ENCODE peak calls at places on chromosomes 7 and 10, in five cellular contexts. E, Y, V, H and G are unnamed samples.

GRCh38 chr10:77936697-77937567 is 10.4 kb upstream of the DLG5 start:
- DNase-seq in E (no peak), Y (no peak), V (no peak), H (no peak), G (no peak)

GRCh38 chr7:2241580-2242540 is at the start of the genes MRM2 and NUDT1:
- DNase-seq in E (peak), Y (peak), V (peak), H (peak), G (no peak)

GRCh38 chr10:6171891-6172354 is 30.8 kb upstream of the PFKFB3 start:
- DNase-seq in E (no peak), Y (no peak), V (no peak), H (no peak), G (peak)

GRCh38 chr10:42990721-42991441 is 86.0 kb upstream of the RET start:
- DNase-seq in E (no peak), Y (peak), V (no peak), H (no peak), G (no peak)

GRCh38 chr7:122219253-122219865 is 75.3 kb upstream of the AASS start:
- DNase-seq in E (no peak), Y (no peak), V (peak), H (no peak), G (no peak)

GRCh38 chr7:2689951-2690705 is 2.1 kb downstream of the AMZ1 start:
- DNase-seq in E (no peak), Y (no peak), V (no peak), H (no peak), G (no peak)

GRCh38 chr10:48378675-48379074 is 72.2 kb downstream of the MAPK8 start:
- DNase-seq in E (no peak), Y (no peak), V (no peak), H (no peak), G (no peak)

GRCh38 chr10:106181491-106181890 is 983.0 kb downstream of the SORCS1 start:
- DNase-seq in E (no peak), Y (no peak), V (no peak), H (no peak), G (peak)

GRCh38 chr7:158949359-158949758 is 93.0 kb downstream of the DYNC2I1 start:
- DNase-seq in E (no peak), Y (no peak), V (no peak), H (no peak), G (no peak)

GRCh38 chr10:34821587-34822585 is 6.8 kb upstream of the PARD3 start:
- DNase-seq in E (no peak), Y (no peak), V (no peak), H (no peak), G (no peak)

GRCh38 chr10:3955493-3955892 is 170.5 kb upstream of the KLF6 start:
- DNase-seq in E (no peak), Y (no peak), V (no peak), H (no peak), G (no peak)

GRCh38 chr7:108196004-108196403 is 65.8 kb upstream of the LAMB4 start:
- DNase-seq in E (no peak), Y (no peak), V (no peak), H (no peak), G (no peak)

GRCh38 chr7:66930341-66930740 is 9.3 kb downstream of the TMEM248 start:
- DNase-seq in E (peak), Y (no peak), V (peak), H (no peak), G (no peak)

GRCh38 chr7:35630024-35630423 is 64.9 kb downstream of the HERPUD2 start:
- DNase-seq in E (no peak), Y (no peak), V (no peak), H (no peak), G (no peak)

GRCh38 chr10:6139470-6139869 is 50.6 kb downstream of the RBM17 start:
- DNase-seq in E (no peak), Y (no peak), V (no peak), H (no peak), G (no peak)

GRCh38 chr10:14880201-14880600 is 1.5 kb downstream of the SUV39H2 start:
- DNase-seq in E (no peak), Y (no peak), V (no peak), H (no peak), G (no peak)

GRCh38 chr10:110643670-110644597 is at the start of gene RBM20:
- DNase-seq in E (peak), Y (no peak), V (no peak), H (no peak), G (no peak)

GRCh38 chr10:131896403-131896802 is 4.4 kb upstream of the PPP2R2D start:
- DNase-seq in E (no peak), Y (no peak), V (no peak), H (no peak), G (no peak)

GRCh38 chr10:122981066-122981464 is 864 bp downstream of the PSTK start:
- DNase-seq in E (peak), Y (no peak), V (peak), H (no peak), G (peak)

GRCh38 chr10:934746-935406 is 3.4 kb upstream of the LARP4B start:
- DNase-seq in E (no peak), Y (no peak), V (no peak), H (no peak), G (no peak)

GRCh38 chr10:89648074-89648473 is 3.0 kb upstream of the PANK1 start:
- DNase-seq in E (no peak), Y (no peak), V (no peak), H (no peak), G (no peak)

GRCh38 chr10:86759073-86759672 is 2.8 kb downstream of the BMPR1A start:
- DNase-seq in E (no peak), Y (no peak), V (no peak), H (no peak), G (no peak)

GRCh38 chr10:14843327-14843988 is 5.4 kb downstream of the HSPA14 start:
- DNase-seq in E (peak), Y (no peak), V (no peak), H (no peak), G (no peak)

GRCh38 chr7:97026705-97027426 is 2.2 kb upstream of the DLX5 start:
- DNase-seq in E (no peak), Y (no peak), V (no peak), H (no peak), G (no peak)

GRCh38 chr10:84159076-84159475 is 14.5 kb upstream of the GPR15LG start:
- DNase-seq in E (no peak), Y (no peak), V (no peak), H (no peak), G (no peak)

GRCh38 chr10:23457632-23458417 is 18.9 kb downstream of the OTUD1 start:
- DNase-seq in E (no peak), Y (no peak), V (no peak), H (no peak), G (no peak)

GRCh38 chr10:44394696-44395383 is 9.9 kb upstream of the CXCL12 start:
- DNase-seq in E (no peak), Y (no peak), V (no peak), H (no peak), G (no peak)

GRCh38 chr10:132372516-132373095 is 24.4 kb upstream of the PWWP2B start:
- DNase-seq in E (no peak), Y (no peak), V (no peak), H (no peak), G (no peak)

GRCh38 chr10:11192304-11193018 is 174.8 kb downstream of the CELF2 start:
- DNase-seq in E (no peak), Y (no peak), V (no peak), H (no peak), G (no peak)

GRCh38 chr7:97971120-97971989 is 18.6 kb downstream of the OCM2 start:
- DNase-seq in E (peak), Y (no peak), V (no peak), H (peak), G (no peak)

GRCh38 chr7:122199171-122199570 is 55.1 kb upstream of the AASS start:
- DNase-seq in E (no peak), Y (no peak), V (no peak), H (no peak), G (no peak)

GRCh38 chr10:3426190-3426845 is 253.7 kb upstream of the PITRM1 start:
- DNase-seq in E (no peak), Y (no peak), V (no peak), H (no peak), G (peak)

GRCh38 chr7:43362652-43363428 is 220.1 kb upstream of the STK17A start:
- DNase-seq in E (no peak), Y (peak), V (no peak), H (no peak), G (no peak)

GRCh38 chr10:89814278-89814677 is 112.9 kb downstream of the KIF20B start:
- DNase-seq in E (no peak), Y (no peak), V (no peak), H (no peak), G (no peak)

DNA sequence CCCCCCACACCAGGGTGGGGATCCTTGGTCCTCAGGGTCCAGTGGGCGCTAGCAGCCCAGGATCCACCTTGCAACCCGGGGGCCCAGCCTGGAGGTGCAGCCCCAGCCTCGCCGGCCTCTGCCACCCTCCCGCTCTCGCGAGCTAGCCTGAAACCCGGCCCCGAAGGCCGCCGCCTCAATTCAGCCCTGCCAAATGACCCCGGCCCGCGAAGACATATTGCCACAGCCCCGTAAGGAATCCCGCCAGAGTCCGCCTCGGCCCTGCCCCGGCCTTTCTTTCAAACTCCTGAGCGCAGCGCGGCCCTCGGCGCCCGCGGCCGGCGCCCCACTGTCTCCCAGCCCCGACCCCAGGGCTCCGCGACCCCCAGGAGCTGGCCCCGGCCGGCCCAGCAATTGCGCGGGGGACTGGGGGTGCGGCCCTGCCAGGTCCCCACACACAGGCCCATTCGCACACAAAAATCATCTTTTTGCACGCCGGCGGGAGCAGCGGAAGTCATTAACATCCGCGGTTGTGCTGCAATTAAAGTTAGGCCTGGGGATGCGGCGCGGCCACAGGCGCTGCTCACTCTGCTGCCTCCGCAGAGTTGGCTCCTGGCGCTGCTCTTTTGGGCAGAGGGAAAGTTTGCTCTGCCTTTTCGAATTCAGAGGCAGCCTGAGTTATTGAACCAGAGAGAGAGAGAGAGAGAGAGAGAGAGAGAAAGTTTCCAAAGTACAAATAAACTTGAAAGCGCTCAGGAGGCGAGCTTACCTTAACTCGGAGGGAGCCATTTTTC is 4.0 kb downstream of the HOXA5 start:
- DNase-seq in E (no peak), Y (no peak), V (no peak), H (no peak), G (no peak)
- H3K4me3 ChIP-seq in E (no peak), Y (peak), V (peak), H (no peak), G (no peak)

GRCh38 chr7:75611557-75612178 is 119.5 kb downstream of the SPDYE5 start:
- DNase-seq in E (no peak), Y (peak), V (no peak), H (no peak), G (no peak)
- H3K4me3 ChIP-seq in E (no peak), Y (no peak), V (no peak), H (no peak), G (no peak)

DNA sequence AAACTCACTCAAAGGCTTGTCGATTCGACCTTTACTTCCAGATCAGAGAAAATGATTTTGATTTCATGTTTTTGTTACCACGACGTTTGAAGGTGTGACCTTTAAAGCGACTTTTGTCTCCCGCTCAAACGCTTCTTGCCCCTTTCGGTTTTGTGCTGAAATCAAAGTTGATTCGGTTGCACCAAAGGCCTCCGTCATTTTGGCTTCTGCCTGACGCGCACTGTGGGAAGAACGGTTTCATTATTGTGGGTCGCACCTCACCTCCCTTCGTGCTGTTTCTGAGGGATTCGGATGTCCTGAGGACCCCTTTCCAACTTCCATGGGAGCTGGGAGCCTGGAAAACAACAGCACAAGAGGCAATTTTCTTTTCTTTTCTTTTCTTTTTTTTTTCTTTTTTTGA is 176.9 kb downstream of the DNAJB6 start:
- DNase-seq in E (no peak), Y (no peak), V (no peak), H (no peak), G (no peak)
- H3K4me3 ChIP-seq in E (no peak), Y (no peak), V (no peak), H (no peak), G (no peak)

GRCh38 chr10:63539994-63540393 is 18.8 kb downstream of the REEP3 start:
- DNase-seq in E (no peak), Y (no peak), V (no peak), H (no peak), G (no peak)
- H3K4me3 ChIP-seq in E (no peak), Y (no peak), V (no peak), H (no peak), G (no peak)

DNA sequence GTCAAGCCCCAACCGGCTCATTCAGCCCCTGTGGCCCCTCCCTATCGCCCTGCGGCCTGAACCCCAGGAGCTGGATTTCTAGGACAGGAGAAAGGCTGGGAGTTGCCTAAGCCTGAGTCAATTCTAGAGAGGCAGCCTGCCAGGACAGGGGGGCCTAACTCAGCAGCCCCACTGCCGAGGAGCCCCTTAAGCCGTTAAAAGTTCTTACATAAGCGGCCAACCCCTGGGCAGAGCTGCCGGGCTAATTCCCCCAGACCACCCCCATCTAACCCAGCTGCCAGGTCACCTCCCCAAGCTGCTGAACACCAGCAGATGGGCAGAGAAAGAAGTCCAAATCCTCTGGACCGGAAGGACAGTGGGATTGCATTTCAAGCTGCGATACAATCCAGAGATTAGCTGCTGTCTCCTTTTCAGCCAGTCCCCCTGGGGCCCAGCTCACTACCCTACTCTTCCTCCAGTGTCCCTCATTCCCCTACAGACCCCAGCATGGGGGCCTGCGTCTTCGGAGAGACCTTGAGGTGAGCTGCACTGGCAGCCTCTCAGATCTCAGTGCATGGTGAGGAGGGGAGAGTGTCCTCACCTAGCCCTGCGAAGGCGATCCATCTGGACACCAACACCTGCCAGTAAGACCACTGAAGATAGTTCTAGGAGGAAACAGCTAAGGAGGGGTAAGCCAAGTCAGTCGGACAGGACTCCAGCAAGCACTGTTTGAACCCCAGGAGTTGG is 910 bp downstream of the IMPDH1 start:
- DNase-seq in E (no peak), Y (peak), V (no peak), H (no peak), G (no peak)
- H3K4me3 ChIP-seq in E (peak), Y (peak), V (peak), H (peak), G (peak)

GRCh38 chr7:103074519-103075336 is at the start of the genes ARMC10 and FBXL13:
- DNase-seq in E (peak), Y (peak), V (peak), H (peak), G (peak)
- H3K4me3 ChIP-seq in E (peak), Y (peak), V (peak), H (peak), G (peak)

GRCh38 chr7:27196287-27196739 is 3.6 kb downstream of the HOXA13 start:
- DNase-seq in E (peak), Y (peak), V (peak), H (peak), G (no peak)
- H3K4me3 ChIP-seq in E (no peak), Y (no peak), V (no peak), H (no peak), G (no peak)

GRCh38 chr7:70595741-70596574 is 536.0 kb upstream of the GALNT17 start:
- DNase-seq in E (no peak), Y (no peak), V (no peak), H (no peak), G (no peak)
- H3K4me3 ChIP-seq in E (no peak), Y (peak), V (peak), H (no peak), G (peak)

GRCh38 chr7:101330011-101330484 is 8.4 kb upstream of the IFT22 start:
- DNase-seq in E (no peak), Y (no peak), V (no peak), H (no peak), G (no peak)
- H3K4me3 ChIP-seq in E (no peak), Y (no peak), V (no peak), H (no peak), G (no peak)

GRCh38 chr10:8057636-8058273 is 3.3 kb downstream of the GATA3 start:
- DNase-seq in E (no peak), Y (no peak), V (no peak), H (no peak), G (no peak)
- H3K4me3 ChIP-seq in E (no peak), Y (no peak), V (no peak), H (peak), G (no peak)